ENCODE peak calls at places on chromosome 19, in five cellular contexts. R, C, W, A and Z are unnamed samples.

GRCh38 chr19:1445932-1446712 is 3.8 kb upstream of the APC2 start:
- DNase-seq in R (no peak), C (no peak), W (peak; percentile 78), A (no peak), Z (no peak)

GRCh38 chr19:29277107-29277506 is 64.2 kb upstream of the UQCRFS1 start:
- DNase-seq in R (no peak), C (peak; percentile 82), W (no peak), A (no peak), Z (no peak)

GRCh38 chr19:2507109-2507508 is 31.2 kb downstream of the GADD45B start:
- DNase-seq in R (peak; percentile 89), C (no peak), W (no peak), A (no peak), Z (peak; percentile 90)

GRCh38 chr19:51712461-51713081 is 11.2 kb downstream of the HAS1 start:
- DNase-seq in R (peak; percentile 35), C (peak; percentile 78), W (no peak), A (peak; percentile 57), Z (no peak)

GRCh38 chr19:16590876-16591802 is 18.9 kb upstream of the SLC35E1 start:
- DNase-seq in R (no peak), C (no peak), W (no peak), A (no peak), Z (no peak)

GRCh38 chr19:45632468-45633196 is 6.6 kb downstream of the EML2 start:
- DNase-seq in R (peak; percentile 89), C (peak; percentile 94), W (peak; percentile 88), A (no peak), Z (peak; percentile 85)

GRCh38 chr19:47109541-47110375 is 3.8 kb downstream of the ZC3H4 start:
- DNase-seq in R (peak; percentile 49), C (no peak), W (no peak), A (no peak), Z (peak; percentile 65)

GRCh38 chr19:29484876-29485275 is 40.9 kb upstream of the VSTM2B start:
- DNase-seq in R (no peak), C (peak; percentile 5), W (no peak), A (no peak), Z (no peak)

GRCh38 chr19:16773259-16773658 is 53.6 kb downstream of the NWD1 start:
- DNase-seq in R (no peak), C (no peak), W (no peak), A (no peak), Z (no peak)

GRCh38 chr19:2064788-2065524 is 13.9 kb upstream of the MKNK2 start:
- DNase-seq in R (no peak), C (no peak), W (no peak), A (no peak), Z (no peak)

GRCh38 chr19:3687774-3688706 is 12.2 kb downstream of the PIP5K1C start:
- DNase-seq in R (no peak), C (peak; percentile 71), W (no peak), A (no peak), Z (no peak)

GRCh38 chr19:35055715-35056179 is 14.2 kb downstream of the HPN start:
- DNase-seq in R (no peak), C (peak; percentile 94), W (no peak), A (peak; percentile 75), Z (no peak)

GRCh38 chr19:49691243-49692101 is 556 bp downstream of the CPT1C start:
- DNase-seq in R (peak; percentile 70), C (peak; percentile 78), W (peak; percentile 80), A (no peak), Z (peak; percentile 74)

GRCh38 chr19:1324792-1325567 is 39.3 kb downstream of the EFNA2 start:
- DNase-seq in R (peak; percentile 61), C (no peak), W (no peak), A (no peak), Z (peak; percentile 47)

GRCh38 chr19:46353730-46354528 is 7.0 kb downstream of the PPP5C start:
- DNase-seq in R (no peak), C (no peak), W (no peak), A (no peak), Z (no peak)

GRCh38 chr19:42850981-42851717 is 28.4 kb downstream of the PSG1 start:
- DNase-seq in R (peak; percentile 98), C (no peak), W (no peak), A (no peak), Z (peak; percentile 28)

GRCh38 chr19:4172861-4173473 is 9.4 kb downstream of the SIRT6 start:
- DNase-seq in R (peak; percentile 14), C (peak; percentile 85), W (peak; percentile 75), A (no peak), Z (peak; percentile 52)

GRCh38 chr19:18438331-18439024 is 545 bp upstream of the ISYNA1 start:
- DNase-seq in R (no peak), C (peak; percentile 73), W (no peak), A (no peak), Z (peak; percentile 74)

GRCh38 chr19:16585808-16586476 is 13.7 kb upstream of the SLC35E1 start:
- DNase-seq in R (peak; percentile 19), C (no peak), W (no peak), A (no peak), Z (peak; percentile 42)

GRCh38 chr19:34067861-34068271 is 104.4 kb upstream of the LSM14A start:
- DNase-seq in R (peak; percentile 34), C (no peak), W (no peak), A (no peak), Z (no peak)

GRCh38 chr19:571127-571974 is 1.0 kb upstream of the BSG start:
- DNase-seq in R (peak; percentile 35), C (peak; percentile 72), W (peak; percentile 56), A (no peak), Z (peak; percentile 81)

GRCh38 chr19:8605514-8605913 is 5.0 kb downstream of the ADAMTS10 start:
- DNase-seq in R (no peak), C (no peak), W (no peak), A (no peak), Z (no peak)

GRCh38 chr19:8601796-8602195 is 8.7 kb downstream of the ADAMTS10 start:
- DNase-seq in R (no peak), C (no peak), W (no peak), A (no peak), Z (no peak)

GRCh38 chr19:8596168-8596567 is 14.3 kb downstream of the ADAMTS10 start:
- DNase-seq in R (no peak), C (no peak), W (no peak), A (no peak), Z (no peak)

GRCh38 chr19:8600064-8600463 is 10.5 kb downstream of the ADAMTS10 start:
- DNase-seq in R (no peak), C (no peak), W (no peak), A (no peak), Z (no peak)

GRCh38 chr19:8600816-8601215 is 9.7 kb downstream of the ADAMTS10 start:
- DNase-seq in R (no peak), C (no peak), W (no peak), A (no peak), Z (no peak)
- H2AFZ ChIP-seq in R (peak overlapping the region; percentile 23), C (no peak overlapping the region), W (no peak overlapping the region), A (no peak overlapping the region), Z (no peak overlapping the region)

GRCh38 chr19:6737284-6737872 is at the start of gene GPR108:
- DNase-seq in R (peak; percentile 100), C (peak; percentile 100), W (peak; percentile 100), A (peak; percentile 99), Z (peak; percentile 100)
- H2BK15ac ChIP-seq in R (peak within 1 kb of the TSS; percentile 3), C (peak within 1 kb of the TSS; percentile 2), W (no peak within 1 kb of the TSS), A (peak within 1 kb of the TSS; percentile 65), Z (peak within 1 kb of the TSS; percentile 100)

DNA sequence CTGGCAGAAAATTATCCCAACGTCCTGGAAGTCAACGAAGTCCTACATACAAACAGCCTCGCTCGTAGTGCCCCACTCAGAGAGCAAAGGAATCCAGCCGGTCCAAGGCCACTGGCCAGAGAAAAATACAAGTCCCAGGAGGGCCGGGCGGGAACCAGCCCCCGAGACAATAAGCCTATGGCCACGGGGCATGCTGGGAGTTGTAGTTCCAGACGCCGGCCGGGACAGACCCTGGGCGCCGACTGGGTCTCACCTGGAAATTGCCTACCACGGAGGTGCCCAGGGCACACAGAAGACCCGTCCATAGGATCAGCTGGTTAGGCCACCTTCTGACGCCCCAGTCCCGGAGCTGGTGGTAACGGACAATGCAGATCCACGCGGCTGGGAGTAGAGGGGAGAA is 5.4 kb downstream of the TMEM150B start:
- DNase-seq in R (peak; percentile 28), C (peak; percentile 92), W (peak; percentile 72), A (peak; percentile 61), Z (peak; percentile 50)
- H2AFZ ChIP-seq in R (peak overlapping the region; percentile 91), C (peak overlapping the region; percentile 88), W (peak overlapping the region; percentile 87), A (peak overlapping the region; percentile 74), Z (no peak overlapping the region)

GRCh38 chr19:8610928-8611284 is 391 bp upstream of the ADAMTS10 start:
- DNase-seq in R (no peak), C (no peak), W (no peak), A (no peak), Z (no peak)
- H2BK15ac ChIP-seq in R (no peak overlapping the region), C (no peak overlapping the region), W (no peak overlapping the region), A (no peak overlapping the region), Z (no peak overlapping the region)